ENCODE peak calls at places on chromosomes 7 and 10, in five cellular contexts. Z, P, O, J and F are unnamed samples.

GRCh38 chr7:38681882-38682281 is 50.7 kb upstream of the AMPH start:
- DNase-seq in Z (no peak), P (no peak), O (no peak), J (no peak), F (no peak)

GRCh38 chr7:99380032-99380822 is 5.7 kb downstream of the ARPC1B start:
- DNase-seq in Z (peak), P (peak), O (no peak), J (no peak), F (peak)

GRCh38 chr10:117342638-117343037 is 32.6 kb downstream of the PDZD8 start:
- DNase-seq in Z (no peak), P (no peak), O (no peak), J (no peak), F (no peak)

GRCh38 chr7:83469076-83469475 is 179.9 kb downstream of the SEMA3E start:
- DNase-seq in Z (no peak), P (no peak), O (no peak), J (no peak), F (no peak)

GRCh38 chr7:37282093-37282444 is 166.6 kb downstream of the ELMO1 start:
- DNase-seq in Z (no peak), P (no peak), O (no peak), J (no peak), F (no peak)

GRCh38 chr7:37826825-37827224 is 21.6 kb upstream of the NME8 start:
- DNase-seq in Z (no peak), P (no peak), O (no peak), J (no peak), F (no peak)

GRCh38 chr7:29304756-29305155 is 110.2 kb downstream of the CHN2 start:
- DNase-seq in Z (no peak), P (no peak), O (no peak), J (no peak), F (no peak)

GRCh38 chr10:71757450-71757918 is 15.8 kb downstream of the VSIR start:
- DNase-seq in Z (no peak), P (no peak), O (no peak), J (peak), F (no peak)

GRCh38 chr7:29812185-29812876 is 6.0 kb downstream of the WIPF3 start:
- DNase-seq in Z (no peak), P (no peak), O (no peak), J (no peak), F (no peak)

GRCh38 chr7:29684787-29685650 is 121.3 kb upstream of the WIPF3 start:
- DNase-seq in Z (peak), P (peak), O (peak), J (peak), F (peak)

GRCh38 chr7:117458977-117459583 is 20.7 kb upstream of the CFTR start:
- DNase-seq in Z (no peak), P (no peak), O (no peak), J (no peak), F (no peak)

GRCh38 chr7:55365103-55365679 is at the start of gene LANCL2:
- DNase-seq in Z (no peak), P (peak), O (no peak), J (no peak), F (peak)

GRCh38 chr10:92740762-92741161 is 51.0 kb downstream of the HHEX start:
- DNase-seq in Z (no peak), P (no peak), O (no peak), J (no peak), F (no peak)

GRCh38 chr10:85719408-85719807 is 647.2 kb downstream of the GRID1 start:
- DNase-seq in Z (no peak), P (no peak), O (no peak), J (no peak), F (no peak)

GRCh38 chr7:100825760-100826545 is 1.4 kb downstream of the EPHB4 start:
- DNase-seq in Z (no peak), P (no peak), O (no peak), J (no peak), F (no peak)

GRCh38 chr10:77357611-77358010 is 280.0 kb downstream of the KCNMA1 start:
- DNase-seq in Z (no peak), P (no peak), O (no peak), J (no peak), F (no peak)

GRCh38 chr10:24360286-24361127 is 151.6 kb downstream of the KIAA1217 start:
- DNase-seq in Z (peak), P (peak), O (peak), J (peak), F (peak)

GRCh38 chr7:23787272-23787671 is 77.3 kb downstream of the STK31 start:
- DNase-seq in Z (no peak), P (no peak), O (no peak), J (no peak), F (no peak)

GRCh38 chr7:36972140-36972518 is 247.8 kb upstream of the AOAH start:
- DNase-seq in Z (no peak), P (no peak), O (no peak), J (no peak), F (no peak)

GRCh38 chr10:104938031-104938430 is 296.9 kb downstream of the SORCS3 start:
- DNase-seq in Z (no peak), P (no peak), O (no peak), J (no peak), F (no peak)

GRCh38 chr7:42065942-42066341 is 171.1 kb downstream of the GLI3 start:
- DNase-seq in Z (no peak), P (no peak), O (no peak), J (no peak), F (no peak)

GRCh38 chr10:71086439-71087080 is 125.8 kb upstream of the UNC5B start:
- DNase-seq in Z (no peak), P (peak), O (no peak), J (no peak), F (no peak)

GRCh38 chr7:100694196-100694745 is at the start of gene GIGYF1:
- DNase-seq in Z (peak), P (no peak), O (peak), J (peak), F (no peak)

GRCh38 chr7:149873968-149874643 is at the start of gene ATP6V0E2:
- DNase-seq in Z (no peak), P (no peak), O (no peak), J (no peak), F (no peak)

GRCh38 chr7:149873074-149873967 is 448 bp upstream of the ATP6V0E2 start:
- DNase-seq in Z (peak), P (peak), O (peak), J (peak), F (peak)

GRCh38 chr7:149870701-149871483 is 2.9 kb upstream of the ATP6V0E2 start:
- DNase-seq in Z (no peak), P (peak), O (no peak), J (no peak), F (no peak)

GRCh38 chr7:149871576-149871975 is 2.2 kb upstream of the ATP6V0E2 start:
- DNase-seq in Z (no peak), P (peak), O (no peak), J (no peak), F (no peak)

DNA sequence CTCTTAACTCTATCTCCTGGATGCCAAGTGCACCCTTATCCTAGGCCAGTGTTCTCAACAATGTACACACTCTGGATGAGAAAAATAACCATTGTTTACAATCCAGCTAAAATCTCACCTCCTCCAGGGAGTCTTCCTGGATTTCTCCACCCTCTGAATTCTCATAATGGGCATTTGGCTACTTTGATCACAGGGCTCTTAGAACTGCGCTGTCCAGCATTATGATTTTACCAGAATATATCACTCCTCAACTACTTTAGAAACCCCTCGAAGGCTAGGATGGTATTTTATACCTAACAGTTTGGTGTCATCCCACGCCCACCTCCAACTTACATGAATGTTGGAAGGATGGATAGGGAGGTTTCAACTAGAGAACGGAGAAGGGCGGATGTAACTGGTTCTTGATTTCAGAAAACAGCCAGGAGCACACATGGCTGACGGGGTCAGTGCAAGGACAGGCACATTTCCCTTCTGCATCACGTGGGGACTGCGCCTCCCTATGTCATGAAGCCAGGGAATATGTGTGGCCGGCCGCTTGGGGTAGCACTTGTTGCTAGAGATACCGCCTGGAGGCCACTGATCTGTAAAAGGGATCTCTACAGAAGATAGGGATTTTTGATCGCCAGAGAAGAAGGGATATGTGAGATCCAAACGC is 1.2 kb upstream of the ATP6V0E2 start:
- DNase-seq in Z (no peak), P (peak), O (peak), J (peak), F (peak)
- TF ChIP-seq POLR2A in Z (no peak), P (no peak), O (no peak), J (no peak), F (peak)

GRCh38 chr10:102799691-102800435 is 37.4 kb downstream of the CYP17A1 start:
- DNase-seq in Z (no peak), P (no peak), O (no peak), J (no peak), F (no peak)

GRCh38 chr10:102800601-102801335 is 36.4 kb downstream of the CYP17A1 start:
- DNase-seq in Z (no peak), P (no peak), O (no peak), J (no peak), F (no peak)

GRCh38 chr10:102795453-102796406 is 41.5 kb downstream of the CYP17A1 start:
- DNase-seq in Z (no peak), P (no peak), O (no peak), J (no peak), F (no peak)

GRCh38 chr10:102791754-102792153 is 45.5 kb downstream of the CYP17A1 start:
- DNase-seq in Z (no peak), P (no peak), O (no peak), J (no peak), F (no peak)

DNA sequence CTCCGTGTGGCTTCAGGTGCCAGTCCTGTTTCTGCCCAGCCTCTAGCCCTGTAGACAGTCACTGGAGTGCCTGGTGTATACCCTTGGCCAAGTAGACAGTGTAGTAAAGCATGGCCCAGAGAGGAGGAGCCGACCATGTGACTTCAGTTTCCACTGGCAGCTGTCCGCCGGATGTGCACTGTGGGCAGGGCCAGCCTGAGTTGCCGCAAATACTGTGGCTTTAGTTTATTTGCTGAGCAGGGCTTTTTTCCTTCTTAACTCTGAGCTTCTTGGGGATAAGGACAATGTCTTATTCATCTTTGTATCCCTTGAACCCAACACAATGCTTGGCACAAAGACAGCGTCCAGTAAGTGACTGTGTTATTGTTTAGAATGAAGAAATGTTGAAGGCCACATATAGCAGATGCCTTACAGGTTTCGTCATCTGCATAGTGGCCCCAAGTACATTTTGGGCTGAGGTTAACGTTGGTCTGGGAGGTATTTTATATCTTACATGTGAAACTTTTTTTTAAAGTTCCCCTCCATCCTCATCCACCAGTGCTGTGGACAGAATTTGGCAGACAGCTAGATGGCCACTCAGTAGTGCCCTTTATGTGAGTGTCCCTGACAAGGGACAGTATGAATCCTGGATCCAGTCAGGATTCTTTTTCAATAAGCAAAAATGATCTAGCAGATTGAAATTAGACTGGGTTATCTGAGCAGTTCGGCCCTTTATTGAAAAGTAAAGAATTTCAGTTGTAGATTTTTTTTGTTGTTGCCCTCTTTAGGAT is 40.6 kb downstream of the CYP17A1 start:
- DNase-seq in Z (peak), P (peak), O (peak), J (peak), F (peak)
- TF ChIP-seq POLR2A in Z (peak), P (no peak), O (no peak), J (no peak), F (peak)

DNA sequence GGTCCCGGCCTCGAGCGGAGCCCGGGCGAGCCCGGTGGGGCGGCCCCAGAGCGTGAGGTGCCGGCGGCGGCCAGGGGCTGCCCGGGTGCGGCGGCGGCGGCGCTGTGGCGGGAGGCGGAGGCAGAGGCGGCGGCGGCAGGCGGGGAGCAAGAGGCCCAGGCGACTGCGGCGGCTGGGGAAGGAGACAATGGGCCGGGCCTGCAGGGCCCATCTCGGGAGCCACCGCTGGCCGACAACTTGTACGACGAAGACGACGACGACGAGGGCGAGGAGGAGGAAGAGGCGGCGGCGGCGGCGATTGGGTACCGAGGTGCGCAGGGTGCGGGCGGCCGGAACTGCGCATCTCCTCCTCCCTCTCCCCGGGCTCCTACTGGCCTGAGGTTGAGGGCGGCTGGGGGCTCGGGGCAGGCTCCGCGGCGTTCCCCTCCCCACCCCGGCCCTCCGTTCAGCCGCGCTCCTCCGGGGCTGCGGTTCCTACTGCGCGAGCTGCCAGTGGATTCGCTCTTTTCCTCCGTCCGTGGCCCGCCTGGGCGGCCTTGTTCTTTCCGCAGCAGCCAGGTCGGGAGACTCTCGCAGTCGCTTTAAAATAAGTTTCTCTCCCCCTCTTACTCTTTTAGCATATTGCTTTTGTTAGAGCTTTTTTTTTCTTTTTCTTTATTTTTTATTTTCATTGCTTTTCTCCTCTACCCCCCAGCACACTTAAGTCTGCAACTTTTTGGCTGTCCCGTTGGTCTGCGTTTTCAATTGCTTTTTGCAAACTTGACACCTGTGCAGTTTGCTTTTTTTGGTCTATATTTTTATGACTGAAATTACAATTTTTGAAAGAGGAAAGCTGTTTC is 605 bp downstream of the SIRT1 start:
- DNase-seq in Z (peak), P (peak), O (peak), J (peak), F (peak)
- TF ChIP-seq POLR2A in Z (peak), P (no peak), O (no peak), J (no peak), F (peak)

GRCh38 chr7:155303897-155304296 is 6.2 kb downstream of the INSIG1 start:
- DNase-seq in Z (no peak), P (no peak), O (no peak), J (no peak), F (no peak)

GRCh38 chr7:155306677-155307470 is 9.2 kb downstream of the INSIG1 start:
- DNase-seq in Z (no peak), P (no peak), O (no peak), J (no peak), F (no peak)

GRCh38 chr7:155303039-155303593 is 5.4 kb downstream of the INSIG1 start:
- DNase-seq in Z (no peak), P (no peak), O (no peak), J (no peak), F (no peak)

GRCh38 chr7:155308330-155309020 is 10.8 kb downstream of the INSIG1 start:
- DNase-seq in Z (no peak), P (no peak), O (no peak), J (no peak), F (no peak)

GRCh38 chr7:155305251-155305904 is 7.7 kb downstream of the INSIG1 start:
- DNase-seq in Z (no peak), P (no peak), O (no peak), J (no peak), F (no peak)
- TF ChIP-seq POLR2A in Z (no peak), P (no peak), O (no peak), J (no peak), F (no peak)

GRCh38 chr7:26186364-26187311 is 13.9 kb downstream of the HNRNPA2B1 start:
- DNase-seq in Z (no peak), P (no peak), O (no peak), J (no peak), F (no peak)
- TF ChIP-seq POLR2A in Z (peak), P (no peak), O (no peak), J (no peak), F (no peak)

GRCh38 chr7:136086712-136087111 is 109.6 kb upstream of the MTPN start:
- DNase-seq in Z (no peak), P (peak), O (peak), J (peak), F (peak)
- TF ChIP-seq POLR2A in Z (no peak), P (no peak), O (no peak), J (no peak), F (no peak)

GRCh38 chr10:119595715-119596515 is 849 bp downstream of the TIAL1 start:
- DNase-seq in Z (peak), P (peak), O (peak), J (peak), F (no peak)
- TF ChIP-seq POLR2A in Z (peak), P (no peak), O (no peak), J (no peak), F (no peak)

GRCh38 chr7:5218564-5219360 is 28.7 kb downstream of the WIPI2 start:
- DNase-seq in Z (peak), P (no peak), O (no peak), J (no peak), F (no peak)
- TF ChIP-seq POLR2A in Z (peak), P (no peak), O (no peak), J (no peak), F (no peak)

DNA sequence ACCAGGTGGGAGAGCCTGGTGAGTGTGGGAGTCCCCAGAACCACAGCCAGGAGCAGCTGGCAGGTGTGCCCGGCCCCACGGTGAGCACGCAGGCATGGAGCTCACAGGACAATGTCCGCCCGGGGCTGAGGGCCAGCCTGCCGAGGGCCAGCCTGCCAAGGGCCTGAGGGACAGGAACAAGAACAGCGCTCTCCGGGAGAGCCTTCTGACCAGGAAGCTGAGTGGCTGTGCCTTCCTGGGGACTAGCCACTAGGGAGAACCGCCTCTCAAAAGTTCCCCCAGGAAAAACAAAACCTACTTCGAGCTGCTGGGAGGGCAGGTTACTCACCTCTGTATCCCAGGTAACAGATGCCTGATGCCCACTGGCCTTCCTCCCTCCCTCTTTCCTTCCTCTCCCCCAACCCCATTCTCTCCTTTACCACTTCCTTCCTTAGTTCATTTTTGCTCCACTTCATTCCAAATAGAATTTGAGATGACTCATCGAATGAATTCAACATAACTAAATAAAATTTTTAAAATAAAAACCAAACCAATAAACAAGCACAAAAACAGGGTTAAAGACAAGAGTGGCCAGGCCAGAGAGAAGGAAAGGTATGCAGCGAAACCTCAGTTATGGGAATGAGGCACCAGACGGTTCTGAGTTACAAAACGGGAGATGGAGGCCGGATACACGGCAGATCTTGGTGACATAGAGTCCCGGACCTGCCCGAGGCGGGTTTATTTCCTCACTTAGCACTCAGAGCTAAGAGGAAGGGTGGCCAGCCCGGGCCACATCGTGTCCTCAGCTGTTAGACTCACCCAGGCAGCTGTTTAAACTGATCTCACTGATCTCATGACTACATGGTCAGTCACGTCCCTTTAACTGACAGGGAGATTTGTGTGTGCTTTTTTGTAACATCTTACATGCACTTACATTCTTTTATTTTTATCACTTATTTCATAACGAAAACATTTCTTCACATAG is 128.5 kb downstream of the TNS3 start:
- DNase-seq in Z (no peak), P (peak), O (no peak), J (peak), F (peak)
- TF ChIP-seq POLR2A in Z (no peak), P (no peak), O (no peak), J (no peak), F (no peak)